ENCODE peak calls at places on chromosomes 12 and 14, in eight cellular contexts. Z is mucosa of descending colon, O is GM23338, V is choroid plexus epithelial cell, Q is epithelial cell of proximal tubule, T is NB4, H is mammary epithelial cell, Y is lower leg skin. M is an unnamed sample.

GRCh38 chr14:67577909-67578749 is 21.9 kb downstream of the PIGH start:
- DNase-seq in Z (no peak), O (no peak), V (no peak), Q (no peak), T (no peak), H (no peak), Y (no peak), M (no peak)

GRCh38 chr14:36661506-36662257 is at the start of gene PAX9:
- DNase-seq in Z (peak; percentile 93), O (peak; percentile 98), V (peak; percentile 74), Q (peak; percentile 6), T (peak; percentile 29), H (peak; percentile 87), Y (peak; percentile 85), M (no peak)

GRCh38 chr12:68821357-68822188 is 13.6 kb downstream of the MDM2 start:
- DNase-seq in Z (no peak), O (no peak), V (no peak), Q (no peak), T (no peak), H (no peak), Y (no peak), M (no peak)

GRCh38 chr12:58529897-58530296 is 390.4 kb downstream of the LRIG3 start:
- DNase-seq in Z (no peak), O (no peak), V (peak; percentile 98), Q (no peak), T (no peak), H (peak; percentile 84), Y (peak; percentile 35), M (no peak)

GRCh38 chr14:104005489-104005888 is 63.2 kb upstream of the RD3L start:
- DNase-seq in Z (no peak), O (no peak), V (no peak), Q (no peak), T (no peak), H (no peak), Y (no peak), M (no peak)

GRCh38 chr12:103560604-103561101 is 26.4 kb upstream of the STAB2 start:
- DNase-seq in Z (no peak), O (no peak), V (peak; percentile 93), Q (peak; percentile 96), T (peak; percentile 9), H (peak; percentile 100), Y (no peak), M (no peak)

GRCh38 chr12:104250366-104251125 is 35.0 kb downstream of the TXNRD1 start:
- DNase-seq in Z (no peak), O (no peak), V (no peak), Q (no peak), T (no peak), H (peak; percentile 8), Y (no peak), M (peak; percentile 36)

GRCh38 chr12:95173392-95174251 is 43.6 kb downstream of the FGD6 start:
- DNase-seq in Z (peak; percentile 64), O (no peak), V (peak; percentile 96), Q (peak; percentile 87), T (no peak), H (peak; percentile 91), Y (peak; percentile 70), M (peak; percentile 81)

GRCh38 chr12:132327351-132328171 is 1.8 kb downstream of the GALNT9 start:
- DNase-seq in Z (peak; percentile 51), O (no peak), V (peak; percentile 92), Q (peak; percentile 73), T (peak; percentile 100), H (peak; percentile 69), Y (peak; percentile 36), M (peak; percentile 62)

GRCh38 chr12:107533218-107533617 is 152.4 kb upstream of the PWP1 start:
- DNase-seq in Z (no peak), O (no peak), V (no peak), Q (no peak), T (no peak), H (no peak), Y (no peak), M (no peak)

DNA sequence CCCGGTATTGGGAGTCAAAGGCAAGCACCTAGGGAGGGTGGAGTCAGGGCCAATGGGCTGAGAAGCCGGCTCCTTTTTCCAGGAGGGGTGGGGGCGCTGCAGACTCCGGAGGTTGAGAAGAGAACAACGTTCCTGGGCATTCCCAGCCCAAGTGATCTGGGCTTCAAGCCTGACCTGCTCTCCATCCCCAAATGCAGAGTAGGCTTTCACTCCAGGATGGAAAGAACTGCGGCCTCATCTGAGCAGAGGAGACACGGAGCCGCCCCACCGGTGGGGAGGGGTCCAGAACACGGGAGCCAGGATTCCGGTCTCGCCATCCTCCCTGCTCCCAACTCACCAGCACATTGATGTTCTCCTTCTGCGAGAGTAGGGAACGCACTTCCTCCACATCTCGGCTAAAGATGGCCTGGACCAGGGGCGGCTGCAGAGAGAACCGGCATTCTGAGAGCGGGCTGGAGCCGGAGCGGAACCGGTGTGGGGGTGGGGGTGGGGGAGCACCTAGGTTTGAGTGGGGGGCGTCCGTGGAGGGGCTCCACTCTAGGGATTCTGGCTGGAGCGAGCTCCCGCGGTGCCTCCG is 605 bp downstream of the ANKRD52 start:
- DNase-seq in Z (peak; percentile 52), O (peak; percentile 87), V (peak; percentile 36), Q (no peak), T (no peak), H (peak; percentile 38), Y (no peak), M (no peak)
- TF ChIP-seq CTCF in Z (no peak), O (no peak), V (no peak), Q (peak; percentile 34), T (no peak), H (no peak), Y (no peak), M (no peak)

GRCh38 chr14:105629886-105630215 is 103.5 kb downstream of the TMEM121 start:
- DNase-seq in Z (no peak), O (no peak), V (no peak), Q (no peak), T (no peak), H (no peak), Y (no peak), M (no peak)
- H3K4me3 ChIP-seq in Z (no peak overlapping the region), O (no peak overlapping the region), V (no peak overlapping the region), Q (no peak overlapping the region), T (no peak overlapping the region), H (no peak overlapping the region), Y (no peak overlapping the region), M (no peak overlapping the region)

DNA sequence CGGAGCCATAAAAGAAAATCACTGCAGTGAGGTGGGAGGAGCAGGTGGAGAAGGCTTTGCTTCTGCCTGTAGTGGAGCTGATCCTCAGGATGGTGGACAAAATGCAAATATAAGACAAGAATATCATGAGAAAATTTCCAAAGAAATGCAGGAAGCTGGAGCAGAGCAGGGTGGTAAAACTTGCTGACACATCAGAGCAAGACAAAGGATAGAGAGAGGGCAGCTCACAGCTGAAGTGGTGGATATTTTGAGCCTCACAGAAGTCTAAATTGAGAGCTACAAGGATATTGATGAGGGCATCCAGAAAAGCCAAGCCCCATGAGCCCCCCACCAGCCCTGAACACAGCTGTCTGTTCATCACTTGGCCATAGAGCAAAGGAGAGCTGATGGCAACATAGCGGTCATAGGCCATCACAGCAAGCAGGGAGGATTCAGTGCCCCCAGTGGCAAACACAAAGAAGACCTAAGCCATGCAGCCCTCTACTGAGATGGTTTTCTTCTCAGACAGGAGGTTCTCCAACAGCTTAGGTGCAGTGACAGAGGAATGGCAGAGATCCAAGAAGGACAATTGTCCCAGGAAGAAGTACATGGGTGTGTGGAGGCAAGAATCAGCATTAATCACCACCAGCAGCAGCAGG is 30.0 kb upstream of the ANP32D start:
- DNase-seq in Z (no peak), O (peak; percentile 41), V (no peak), Q (no peak), T (peak; percentile 8), H (no peak), Y (no peak), M (no peak)
- TF ChIP-seq CTCF in Z (no peak), O (peak; percentile 33), V (no peak), Q (no peak), T (peak; percentile 24), H (no peak), Y (no peak), M (no peak)

GRCh38 chr14:22420598-22421186 is 168.3 kb downstream of the DAD1 start:
- DNase-seq in Z (no peak), O (no peak), V (peak; percentile 50), Q (no peak), T (peak; percentile 76), H (no peak), Y (no peak), M (no peak)

GRCh38 chr14:22419620-22420019 is 169.4 kb downstream of the DAD1 start:
- DNase-seq in Z (no peak), O (no peak), V (no peak), Q (no peak), T (no peak), H (no peak), Y (no peak), M (no peak)

GRCh38 chr14:22416193-22416592 is 172.8 kb downstream of the DAD1 start:
- DNase-seq in Z (no peak), O (no peak), V (no peak), Q (no peak), T (no peak), H (no peak), Y (no peak), M (no peak)

GRCh38 chr14:22417914-22418313 is 171.1 kb downstream of the DAD1 start:
- DNase-seq in Z (no peak), O (no peak), V (no peak), Q (no peak), T (peak; percentile 37), H (no peak), Y (no peak), M (no peak)

DNA sequence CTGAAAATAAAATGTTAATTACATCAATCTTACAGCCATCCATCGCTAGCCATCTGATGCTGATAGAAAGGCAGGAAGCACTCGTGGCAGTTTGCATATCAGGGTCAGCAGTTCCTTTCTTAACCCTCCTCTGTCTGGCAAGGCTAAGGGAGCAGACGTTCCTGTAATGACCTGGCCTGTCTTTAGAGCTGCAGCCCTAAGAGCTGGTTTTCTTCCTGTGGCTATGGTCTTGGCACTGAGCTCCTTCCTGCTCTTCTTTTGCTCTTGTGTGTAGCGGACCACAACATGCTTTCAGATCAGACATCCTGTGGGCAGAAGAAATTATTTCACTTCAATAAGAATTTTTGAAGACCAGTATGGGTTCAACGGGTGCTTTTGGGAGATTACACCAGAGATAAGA is 170.4 kb downstream of the DAD1 start:
- DNase-seq in Z (no peak), O (no peak), V (no peak), Q (no peak), T (peak; percentile 12), H (no peak), Y (no peak), M (no peak)
- H3K4me3 ChIP-seq in Z (no peak overlapping the region), O (no peak overlapping the region), V (no peak overlapping the region), Q (no peak overlapping the region), T (no peak overlapping the region), H (no peak overlapping the region), Y (no peak overlapping the region), M (no peak overlapping the region)

GRCh38 chr14:90272523-90272922 is 16.2 kb downstream of the PSMC1 start:
- DNase-seq in Z (no peak), O (no peak), V (no peak), Q (no peak), T (peak; percentile 59), H (no peak), Y (no peak), M (no peak)
- TF ChIP-seq CTCF in Z (no peak), O (no peak), V (no peak), Q (no peak), T (no peak), H (no peak), Y (no peak), M (no peak)

DNA sequence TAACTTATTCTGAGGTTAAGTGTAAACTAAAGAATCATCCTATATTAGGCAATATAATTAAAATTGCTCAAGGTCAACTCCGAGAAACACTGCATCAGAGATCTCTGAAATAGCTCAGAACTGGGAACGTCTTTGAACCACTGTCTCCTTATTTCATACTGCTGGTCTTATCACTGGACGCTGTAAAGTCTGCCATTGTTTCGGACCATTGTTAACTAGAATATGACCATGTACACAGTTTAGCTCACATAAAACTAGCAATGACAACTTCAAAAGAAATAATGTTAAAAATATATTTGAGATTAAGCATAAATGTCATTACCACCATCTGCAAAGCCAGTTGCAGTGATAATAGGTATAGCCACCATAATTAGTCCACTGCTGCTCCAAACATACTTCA is 2.9 kb downstream of the ABCD2 start:
- DNase-seq in Z (no peak), O (no peak), V (no peak), Q (no peak), T (no peak), H (no peak), Y (no peak), M (no peak)
- H3K4me3 ChIP-seq in Z (no peak overlapping the region), O (no peak overlapping the region), V (no peak overlapping the region), Q (no peak overlapping the region), T (no peak overlapping the region), H (no peak overlapping the region), Y (no peak overlapping the region), M (peak overlapping the region; percentile 53)

M was measured in right atrium auricular region.